ENCODE peak calls at places on chromosomes 16 and 17, in four cellular contexts. Z is cardiac muscle cell, A is psoas muscle, S is lung. U is an unnamed sample.

GRCh38 chr17:71287246-71287828 is 833.5 kb upstream of the SOX9 start:
- DNase-seq in Z (no peak), A (no peak), S (no peak), U (no peak)

GRCh38 chr17:51722994-51723393 is 435.5 kb downstream of the CA10 start:
- DNase-seq in Z (no peak), A (no peak), S (no peak), U (no peak)

GRCh38 chr17:28529012-28529400 is 22.9 kb downstream of the FOXN1 start:
- DNase-seq in Z (no peak), A (no peak), S (no peak), U (no peak)

GRCh38 chr16:56530872-56531271 is 11.0 kb upstream of the BBS2 start:
- DNase-seq in Z (no peak), A (no peak), S (no peak), U (no peak)

GRCh38 chr16:56589141-56590039 is at the start of gene MT3:
- DNase-seq in Z (peak; percentile 40), A (peak; percentile 69), S (no peak), U (no peak)

GRCh38 chr16:30054959-30055553 is 10.5 kb upstream of the ALDOA start:
- DNase-seq in Z (peak; percentile 60), A (no peak), S (no peak), U (peak; percentile 67)

GRCh38 chr17:3892095-3892998 is 506 bp downstream of the CAMKK1 start:
- DNase-seq in Z (peak; percentile 66), A (peak; percentile 86), S (peak; percentile 83), U (peak; percentile 81)

GRCh38 chr16:59566446-59566845 is 832.3 kb upstream of the GOT2 start:
- DNase-seq in Z (no peak), A (no peak), S (no peak), U (no peak)

GRCh38 chr17:43613911-43614310 is 47.8 kb downstream of the MEOX1 start:
- DNase-seq in Z (no peak), A (no peak), S (no peak), U (no peak)

GRCh38 chr17:1091885-1092284 is 87.9 kb downstream of the ABR start:
- DNase-seq in Z (no peak), A (no peak), S (no peak), U (no peak)

GRCh38 chr17:44353656-44354331 is 8.7 kb downstream of the GRN start:
- DNase-seq in Z (peak; percentile 64), A (no peak), S (no peak), U (no peak)

GRCh38 chr17:44133918-44134476 is 7.7 kb upstream of the HROB start:
- DNase-seq in Z (no peak), A (no peak), S (no peak), U (no peak)

GRCh38 chr17:19785854-19786253 is 37.8 kb upstream of the ALDH3A1 start:
- DNase-seq in Z (no peak), A (no peak), S (no peak), U (no peak)
- TF ChIP-seq CTCF in Z (no peak), A (no peak), S (no peak), U (peak; percentile 32)

GRCh38 chr16:81473066-81473488 is 28.5 kb downstream of the CMIP start:
- DNase-seq in Z (no peak), A (no peak), S (no peak), U (no peak)
- H3K4me1 ChIP-seq in Z (peaks cover 11% of the 10 kb centered on the region), A (peaks cover 3% of the 10 kb centered on the region), S (peaks cover 41% of the 10 kb centered on the region), U (peaks cover 34% of the 10 kb centered on the region)

GRCh38 chr16:84514874-84515835 is 10.7 kb upstream of the MEAK7 start:
- DNase-seq in Z (peak; percentile 63), A (peak; percentile 58), S (peak; percentile 62), U (no peak)
- TF ChIP-seq CTCF in Z (no peak), A (no peak), S (no peak), U (no peak)

GRCh38 chr17:69452664-69453260 is 38.3 kb downstream of the MAP2K6 start:
- DNase-seq in Z (no peak), A (no peak), S (no peak), U (no peak)
- H3K4me1 ChIP-seq in Z (no peaks in the 10 kb centered on the region), A (peaks cover 34% of the 10 kb centered on the region), S (peaks cover 4% of the 10 kb centered on the region), U (no peaks in the 10 kb centered on the region)

GRCh38 chr16:743794-744500 is 3.1 kb upstream of the CIAO3 start:
- DNase-seq in Z (no peak), A (no peak), S (no peak), U (peak; percentile 42)
- TF ChIP-seq CTCF in Z (peak; percentile 12), A (no peak), S (no peak), U (peak; percentile 56)

DNA sequence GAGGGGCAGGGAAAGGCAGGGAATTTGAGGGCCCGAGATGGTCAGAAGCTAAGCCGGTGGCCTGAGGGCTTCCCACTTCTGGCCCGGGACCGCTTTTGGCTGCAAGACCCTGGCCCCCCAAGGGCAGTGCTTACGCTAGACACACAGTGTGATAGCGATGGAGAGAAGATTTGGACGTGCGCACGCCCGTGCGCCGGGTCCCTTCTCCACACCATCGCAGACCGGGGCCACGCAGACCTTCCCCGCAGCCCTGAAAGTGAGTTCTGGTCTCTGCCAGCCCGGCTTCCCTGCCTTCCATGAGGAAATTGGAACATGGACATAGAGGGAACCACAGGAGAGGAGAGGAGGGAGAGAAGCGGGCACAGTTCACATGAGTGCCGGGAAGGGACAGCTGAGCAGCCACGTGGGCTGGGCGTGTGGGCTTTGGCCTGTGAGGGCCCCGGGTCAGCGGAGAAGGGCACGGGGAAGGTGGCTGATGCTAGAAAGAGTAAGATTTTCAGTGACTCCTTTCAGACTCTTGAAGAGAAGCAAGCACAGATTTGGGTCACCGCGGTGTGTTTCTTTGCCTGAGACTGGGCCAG is 23.8 kb downstream of the ZFPM1 start:
- DNase-seq in Z (no peak), A (no peak), S (no peak), U (no peak)
- H3K4me1 ChIP-seq in Z (peaks cover 33% of the 10 kb centered on the region), A (no peaks in the 10 kb centered on the region), S (no peaks in the 10 kb centered on the region), U (peaks cover 34% of the 10 kb centered on the region)

GRCh38 chr17:11874756-11875155 is 122.5 kb downstream of the ZNF18 start:
- DNase-seq in Z (no peak), A (no peak), S (no peak), U (no peak)

GRCh38 chr17:11882716-11883115 is 114.6 kb downstream of the ZNF18 start:
- DNase-seq in Z (no peak), A (no peak), S (no peak), U (no peak)

GRCh38 chr17:11885051-11885450 is 112.2 kb downstream of the ZNF18 start:
- DNase-seq in Z (no peak), A (no peak), S (no peak), U (no peak)

GRCh38 chr17:11880714-11881113 is 116.6 kb downstream of the ZNF18 start:
- DNase-seq in Z (peak; percentile 60), A (no peak), S (no peak), U (no peak)
- TF ChIP-seq CTCF in Z (no peak), A (no peak), S (no peak), U (peak; percentile 41)